ENCODE peak calls at places on chromosomes 4 and X, in six cellular contexts. O is neural progenitor cell, Q is GM23248, M is HepG2, V is mammary epithelial cell, P is PC-3. L is an unnamed sample.

GRCh38 chr4:44086753-44087152 is 361.9 kb downstream of the KCTD8 start:
- DNase-seq in O (no peak), Q (no peak), M (no peak), V (no peak), P (no peak), L (no peak)

GRCh38 chr4:67933755-67934154 is 29.5 kb downstream of the TMPRSS11A start:
- DNase-seq in O (no peak), Q (peak; percentile 9), M (no peak), V (no peak), P (peak; percentile 22), L (no peak)

GRCh38 chr4:87118826-87119225 is 101.6 kb downstream of the KLHL8 start:
- DNase-seq in O (no peak), Q (peak; percentile 27), M (no peak), V (peak; percentile 27), P (no peak), L (no peak)

GRCh38 chrX:20530319-20530979 is 263.7 kb upstream of the RPS6KA3 start:
- DNase-seq in O (peak; percentile 55), Q (peak; percentile 61), M (peak; percentile 30), V (peak; percentile 32), P (peak; percentile 79), L (peak; percentile 58)

GRCh38 chr4:6225469-6225868 is 25.1 kb upstream of the JAKMIP1 start:
- DNase-seq in O (peak; percentile 79), Q (peak; percentile 43), M (no peak), V (peak; percentile 13), P (peak; percentile 28), L (peak; percentile 66)

GRCh38 chr4:74114234-74114633 is 15.2 kb upstream of the CXCL2 start:
- DNase-seq in O (no peak), Q (peak; percentile 92), M (no peak), V (peak; percentile 91), P (peak; percentile 96), L (no peak)

GRCh38 chr4:143178923-143179322 is 5.8 kb upstream of the USP38 start:
- DNase-seq in O (no peak), Q (no peak), M (no peak), V (peak; percentile 19), P (peak; percentile 77), L (no peak)

GRCh38 chrX:18896680-18897544 is 87.0 kb downstream of the PHKA2 start:
- DNase-seq in O (no peak), Q (no peak), M (no peak), V (no peak), P (no peak), L (no peak)

GRCh38 chr4:124028172-124028571 is 631.6 kb downstream of the SPRY1 start:
- DNase-seq in O (no peak), Q (no peak), M (no peak), V (no peak), P (no peak), L (peak; percentile 12)

GRCh38 chrX:107000013-107000515 is at the start of gene MORC4:
- DNase-seq in O (peak; percentile 80), Q (peak; percentile 63), M (peak; percentile 65), V (peak; percentile 88), P (peak; percentile 82), L (peak; percentile 85)

GRCh38 chr4:54541426-54542118 is 116.2 kb upstream of the KIT start:
- DNase-seq in O (peak; percentile 29), Q (peak; percentile 57), M (no peak), V (no peak), P (no peak), L (no peak)

GRCh38 chr4:30776921-30777415 is 56.8 kb downstream of the PCDH7 start:
- DNase-seq in O (no peak), Q (no peak), M (no peak), V (no peak), P (no peak), L (no peak)

GRCh38 chr4:178339769-178340168 is 897.5 kb upstream of the AGA start:
- DNase-seq in O (no peak), Q (no peak), M (no peak), V (no peak), P (peak; percentile 19), L (no peak)

DNA sequence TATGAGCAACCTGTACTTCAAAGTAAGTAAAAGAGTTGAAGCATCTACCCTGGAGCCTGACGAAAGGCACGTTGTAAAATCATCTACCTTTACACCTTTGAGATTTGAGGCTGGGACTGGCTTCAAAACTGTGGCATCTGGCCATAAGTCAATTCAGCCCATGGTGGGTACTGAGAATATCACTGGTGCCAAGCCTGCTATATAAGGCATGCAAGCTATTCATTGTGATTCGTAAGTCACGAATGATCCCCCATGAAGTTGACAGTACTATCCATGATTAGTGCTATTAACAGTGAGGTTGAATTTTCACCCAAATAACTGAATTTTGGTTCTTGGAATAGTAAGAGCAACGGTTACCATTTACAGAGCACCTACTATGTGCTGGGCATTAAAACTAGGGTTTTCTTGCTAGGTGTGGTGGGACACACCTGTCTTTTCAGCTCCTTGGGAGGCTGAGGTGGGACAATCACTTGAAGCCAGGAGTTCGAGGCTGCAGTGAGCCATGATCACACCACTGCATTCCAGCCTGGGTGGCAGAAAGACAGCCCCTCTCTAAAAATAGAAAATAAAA is 39.8 kb downstream of the IRF2 start:
- DNase-seq in O (no peak), Q (no peak), M (no peak), V (no peak), P (no peak), L (no peak)
- H3K4me2 ChIP-seq in O (no peak overlapping the region), Q (no peak overlapping the region), M (no peak overlapping the region), V (no peak overlapping the region), P (no peak overlapping the region), L (no peak overlapping the region)

GRCh38 chrX:111207851-111208250 is 62.4 kb downstream of the CAPN6 start:
- DNase-seq in O (no peak), Q (no peak), M (no peak), V (no peak), P (no peak), L (no peak)
- TF ChIP-seq EZH2 in O (no peak), Q (no peak), M (no peak), V (no peak), P (no peak), L (no peak)

GRCh38 chr4:62548108-62548524 is 1348.0 kb downstream of the ADGRL3 start:
- DNase-seq in O (peak; percentile 30), Q (no peak), M (peak; percentile 2), V (no peak), P (peak; percentile 98), L (no peak)

GRCh38 chr4:62548765-62549164 is 1348.6 kb downstream of the ADGRL3 start:
- DNase-seq in O (no peak), Q (no peak), M (no peak), V (no peak), P (no peak), L (no peak)

GRCh38 chr4:62544428-62544827 is 1344.3 kb downstream of the ADGRL3 start:
- DNase-seq in O (no peak), Q (no peak), M (no peak), V (peak; percentile 47), P (peak; percentile 25), L (no peak)

GRCh38 chr4:62543002-62543401 is 1342.9 kb downstream of the ADGRL3 start:
- DNase-seq in O (no peak), Q (no peak), M (no peak), V (no peak), P (no peak), L (no peak)
- H4K20me1 ChIP-seq in O (no peaks in the 10 kb centered on the region), Q (no peaks in the 10 kb centered on the region), M (no peaks in the 10 kb centered on the region), V (no peaks in the 10 kb centered on the region), P (no peaks in the 10 kb centered on the region), L (no peaks in the 10 kb centered on the region)

DNA sequence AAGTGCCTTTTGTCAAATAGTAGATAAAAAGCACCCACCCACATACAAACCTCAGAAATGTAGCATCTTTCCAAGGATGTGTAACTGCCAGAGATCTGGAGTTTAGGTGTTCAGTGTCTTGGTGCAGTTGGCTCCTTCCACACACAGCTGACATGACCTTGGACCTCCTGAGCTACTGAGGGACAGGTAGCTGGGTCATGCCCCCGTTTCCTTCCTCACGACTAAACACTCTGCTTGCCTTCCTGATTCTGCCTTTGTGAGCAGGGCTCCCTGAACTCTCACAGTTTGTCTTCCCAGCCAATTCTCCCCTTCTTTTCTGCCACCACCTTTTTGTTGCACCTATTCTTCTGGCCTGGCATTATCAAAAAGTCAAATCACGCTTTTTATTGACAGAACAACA is 10.2 kb upstream of the RUFY3 start:
- DNase-seq in O (no peak), Q (no peak), M (no peak), V (no peak), P (no peak), L (no peak)
- H3K4me2 ChIP-seq in O (no peak overlapping the region), Q (no peak overlapping the region), M (peak overlapping the region; percentile 15), V (no peak overlapping the region), P (no peak overlapping the region), L (no peak overlapping the region)

GRCh38 chrX:112644713-112645112 is 35.0 kb downstream of the LHFPL1 start:
- DNase-seq in O (no peak), Q (no peak), M (no peak), V (no peak), P (no peak), L (no peak)
- TF ChIP-seq EZH2 in O (no peak), Q (no peak), M (no peak), V (no peak), P (no peak), L (no peak)